ENCODE peak calls at places on chromosomes 1 and 21, in four cellular contexts. Q, K, A and R are unnamed samples.

GRCh38 chr1:94807742-94808491 is 12.2 kb upstream of the SLC44A3 start:
- DNase-seq in Q (peak; percentile 42), K (no peak), A (no peak), R (no peak)

GRCh38 chr1:96565546-96565945 is 156.0 kb upstream of the PTBP2 start:
- DNase-seq in Q (no peak), K (no peak), A (no peak), R (no peak)

GRCh38 chr1:109535971-109536491 is 3.6 kb upstream of the GPR61 start:
- DNase-seq in Q (no peak), K (peak; percentile 14), A (no peak), R (no peak)

GRCh38 chr1:23384312-23385058 is 14.8 kb upstream of the ZNF436 start:
- DNase-seq in Q (peak; percentile 88), K (no peak), A (no peak), R (no peak)

GRCh38 chr1:30916296-30916695 is 7.7 kb upstream of the SDC3 start:
- DNase-seq in Q (no peak), K (no peak), A (no peak), R (peak; percentile 9)

GRCh38 chr1:235074335-235075120 is 54.1 kb downstream of the TOMM20 start:
- DNase-seq in Q (peak; percentile 92), K (peak; percentile 43), A (no peak), R (no peak)

GRCh38 chr1:35539073-35539823 is 18.0 kb downstream of the KIAA0319L start:
- DNase-seq in Q (no peak), K (no peak), A (no peak), R (no peak)

GRCh38 chr1:44721521-44722361 is 9.2 kb downstream of the RNU5D-1 start:
- DNase-seq in Q (peak; percentile 91), K (peak; percentile 97), A (no peak), R (peak; percentile 90)

GRCh38 chr1:60911980-60912692 is 170.2 kb upstream of the NFIA start:
- DNase-seq in Q (no peak), K (no peak), A (peak; percentile 60), R (peak; percentile 65)

GRCh38 chr1:15803380-15803779 is 4.1 kb downstream of the UQCRHL start:
- DNase-seq in Q (peak; percentile 38), K (peak; percentile 76), A (peak; percentile 68), R (peak; percentile 63)

GRCh38 chr1:54009406-54009805 is 8.6 kb downstream of the LDLRAD1 start:
- DNase-seq in Q (no peak), K (no peak), A (no peak), R (no peak)

GRCh38 chr1:215423288-215423687 is 143.8 kb upstream of the KCTD3 start:
- DNase-seq in Q (no peak), K (no peak), A (no peak), R (no peak)

GRCh38 chr1:36884029-36884701 is 150.2 kb downstream of the GRIK3 start:
- DNase-seq in Q (no peak), K (no peak), A (no peak), R (peak; percentile 10)

GRCh38 chr1:234985531-234986294 is 142.9 kb downstream of the TOMM20 start:
- DNase-seq in Q (no peak), K (no peak), A (no peak), R (no peak)

GRCh38 chr1:10795305-10796021 is 983 bp downstream of the CASZ1 start:
- DNase-seq in Q (no peak), K (no peak), A (peak; percentile 70), R (no peak)

GRCh38 chr1:84749427-84749826 is 59.2 kb upstream of the SSX2IP start:
- DNase-seq in Q (no peak), K (no peak), A (no peak), R (no peak)

GRCh38 chr1:79638382-79638781 is 631.9 kb upstream of the ADGRL4 start:
- DNase-seq in Q (no peak), K (peak; percentile 1), A (no peak), R (no peak)

GRCh38 chr1:109299087-109299983 is 7.5 kb downstream of the MYBPHL start:
- DNase-seq in Q (peak; percentile 97), K (peak; percentile 48), A (no peak), R (no peak)

GRCh38 chr1:214553142-214553710 is 1.8 kb upstream of the PTPN14 start:
- DNase-seq in Q (no peak), K (peak; percentile 77), A (no peak), R (no peak)

GRCh38 chr21:14064296-14064645 is 146.5 kb downstream of the LIPI start:
- DNase-seq in Q (peak; percentile 25), K (no peak), A (no peak), R (peak; percentile 20)

GRCh38 chr1:143691971-143692529 is 279.7 kb downstream of the FAM72C start:
- DNase-seq in Q (no peak), K (no peak), A (no peak), R (no peak)

GRCh38 chr1:50704126-50704525 is 255.9 kb downstream of the FAF1 start:
- DNase-seq in Q (peak; percentile 41), K (peak; percentile 47), A (no peak), R (no peak)

GRCh38 chr21:36790616-36791015 is 91.7 kb downstream of the SIM2 start:
- DNase-seq in Q (peak; percentile 7), K (no peak), A (no peak), R (no peak)

GRCh38 chr1:119032986-119033385 is 44.8 kb upstream of the TBX15 start:
- DNase-seq in Q (no peak), K (no peak), A (no peak), R (no peak)

GRCh38 chr1:13494025-13494424 is 19.8 kb downstream of the LRRC38 start:
- DNase-seq in Q (no peak), K (no peak), A (no peak), R (no peak)
- H3K56ac ChIP-seq in Q (no peak overlapping the region), K (no peak overlapping the region), A (no peak overlapping the region), R (no peak overlapping the region)

DNA sequence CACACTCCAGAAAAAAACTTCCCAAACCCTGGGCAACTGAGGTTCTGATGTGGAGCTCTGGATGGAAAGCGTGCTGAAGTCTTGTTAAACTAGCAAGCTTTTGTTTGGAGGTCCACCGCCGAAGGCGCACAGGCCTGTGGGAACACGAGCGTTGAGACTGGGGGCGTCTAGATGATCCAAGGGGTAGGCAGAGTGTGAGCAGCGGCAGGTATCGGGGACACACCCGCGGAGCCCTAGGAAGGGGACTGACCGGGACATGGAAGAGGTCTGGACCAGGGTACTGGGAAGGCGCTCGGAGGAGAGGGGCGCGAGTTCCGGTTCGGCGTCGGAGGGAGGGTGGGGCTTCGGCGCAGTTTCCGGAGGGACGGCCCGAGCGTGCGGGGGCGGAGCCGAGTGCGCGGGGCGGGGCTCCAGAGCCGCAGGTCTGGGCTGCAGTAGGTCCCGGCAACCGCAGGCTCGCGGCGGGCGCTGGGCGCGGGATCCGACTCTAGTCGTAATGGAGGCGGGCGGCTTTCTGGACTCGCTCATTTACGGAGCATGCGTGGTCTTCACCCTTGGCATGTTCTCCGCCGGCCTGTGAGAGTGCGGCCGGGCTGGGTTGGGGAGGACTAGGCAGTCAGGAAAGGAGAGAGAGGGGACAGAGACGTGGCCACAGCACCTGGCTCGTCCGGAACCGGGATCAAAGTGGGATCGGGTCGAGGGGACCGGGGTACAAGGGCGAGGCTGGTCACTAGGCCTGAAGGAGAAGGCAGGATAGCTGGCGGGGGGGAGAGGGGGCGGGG is at the start of gene SLC50A1:
- DNase-seq in Q (peak; percentile 91), K (peak; percentile 96), A (peak; percentile 97), R (peak; percentile 95)
- H3K4me1 ChIP-seq in Q (peaks cover 8% of the 10 kb centered on the region), K (peaks cover 3% of the 10 kb centered on the region), A (peaks cover 25% of the 10 kb centered on the region), R (no peaks in the 10 kb centered on the region)

GRCh38 chr21:41857771-41858300 is 21.3 kb downstream of the PRDM15 start:
- DNase-seq in Q (no peak), K (no peak), A (no peak), R (no peak)

GRCh38 chr21:41858466-41859296 is 20.5 kb downstream of the PRDM15 start:
- DNase-seq in Q (no peak), K (no peak), A (no peak), R (no peak)

GRCh38 chr21:41854426-41854995 is 24.6 kb downstream of the PRDM15 start:
- DNase-seq in Q (no peak), K (no peak), A (no peak), R (no peak)

GRCh38 chr21:41859297-41859980 is 19.7 kb downstream of the PRDM15 start:
- DNase-seq in Q (no peak), K (no peak), A (no peak), R (no peak)

GRCh38 chr21:41856572-41856971 is 22.6 kb downstream of the PRDM15 start:
- DNase-seq in Q (no peak), K (no peak), A (no peak), R (no peak)
- H3K56ac ChIP-seq in Q (no peak overlapping the region), K (no peak overlapping the region), A (no peak overlapping the region), R (no peak overlapping the region)

GRCh38 chr1:2271134-2271785 is 43.1 kb downstream of the SKI start:
- DNase-seq in Q (no peak), K (no peak), A (no peak), R (no peak)
- H3K4me1 ChIP-seq in Q (peaks cover 49% of the 10 kb centered on the region), K (peaks cover 3% of the 10 kb centered on the region), A (peaks cover 37% of the 10 kb centered on the region), R (no peaks in the 10 kb centered on the region)

GRCh38 chr21:44901391-44902074 is 19.2 kb downstream of the ITGB2 start:
- DNase-seq in Q (no peak), K (no peak), A (no peak), R (no peak)

GRCh38 chr21:44903689-44904088 is 17.0 kb downstream of the ITGB2 start:
- DNase-seq in Q (no peak), K (no peak), A (no peak), R (no peak)

GRCh38 chr21:44904141-44904923 is 16.4 kb downstream of the ITGB2 start:
- DNase-seq in Q (no peak), K (no peak), A (no peak), R (no peak)

GRCh38 chr21:44902268-44903053 is 18.2 kb downstream of the ITGB2 start:
- DNase-seq in Q (no peak), K (no peak), A (no peak), R (no peak)

GRCh38 chr21:44903054-44903685 is 17.5 kb downstream of the ITGB2 start:
- DNase-seq in Q (no peak), K (no peak), A (no peak), R (no peak)
- H3K56ac ChIP-seq in Q (no peak overlapping the region), K (no peak overlapping the region), A (no peak overlapping the region), R (no peak overlapping the region)

GRCh38 chr1:111205724-111206070 is 5.3 kb upstream of the DENND2D start:
- DNase-seq in Q (peak; percentile 76), K (no peak), A (no peak), R (no peak)

GRCh38 chr1:111212634-111213335 is 12.3 kb upstream of the DENND2D start:
- DNase-seq in Q (no peak), K (peak; percentile 44), A (no peak), R (no peak)

GRCh38 chr1:111204923-111205723 is 4.7 kb upstream of the DENND2D start:
- DNase-seq in Q (no peak), K (no peak), A (no peak), R (no peak)

GRCh38 chr1:111209622-111210021 is 9.2 kb upstream of the DENND2D start:
- DNase-seq in Q (no peak), K (no peak), A (no peak), R (no peak)

DNA sequence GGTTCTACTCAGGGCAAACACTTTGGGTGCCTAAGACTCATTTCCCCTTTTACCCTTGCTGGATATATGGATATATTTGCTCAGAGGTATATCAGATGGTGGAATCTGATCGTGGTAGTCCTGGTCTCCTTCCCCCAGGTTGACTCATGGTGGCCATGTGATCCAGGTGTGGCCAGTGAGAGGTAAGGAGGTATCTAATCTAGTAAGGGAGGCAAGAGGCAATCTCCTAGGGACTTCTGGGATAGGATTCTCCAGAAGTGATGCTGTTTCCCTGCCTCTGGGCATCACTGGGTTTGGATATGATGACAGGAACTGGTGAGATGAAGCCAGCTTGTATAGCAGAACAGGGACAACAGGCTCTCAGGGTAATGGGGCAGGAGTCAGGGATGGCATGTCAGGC is 8.5 kb upstream of the DENND2D start:
- DNase-seq in Q (no peak), K (no peak), A (no peak), R (no peak)
- H3K4me1 ChIP-seq in Q (peaks cover 11% of the 10 kb centered on the region), K (peaks cover 4% of the 10 kb centered on the region), A (peaks cover 3% of the 10 kb centered on the region), R (no peaks in the 10 kb centered on the region)